ENCODE peak calls at places on chromosome 13, in eight cellular contexts. One of them, this sample, is unnamed.

GRCh38 chr13:51066091-51066831 is 44.8 kb downstream of the C13orf42 start:
- DNase-seq in foreskin keratinocyte: no peak
- DNase-seq in ecto neural progenitor cell: peak
- DNase-seq in brain microvascular endothelial cell: peak
- DNase-seq in AG04450: no peak
- DNase-seq in GM06990: no peak
- DNase-seq in astrocyte of the cerebellum: peak
- DNase-seq in cardiac fibroblast: no peak
- DNase-seq in this sample: peak

GRCh38 chr13:43206858-43207257 is 183.5 kb downstream of the DNAJC15 start:
- DNase-seq in foreskin keratinocyte: no peak
- DNase-seq in ecto neural progenitor cell: no peak
- DNase-seq in brain microvascular endothelial cell: no peak
- DNase-seq in AG04450: no peak
- DNase-seq in GM06990: no peak
- DNase-seq in astrocyte of the cerebellum: no peak
- DNase-seq in cardiac fibroblast: no peak
- DNase-seq in this sample: no peak

GRCh38 chr13:35293579-35293978 is 182.9 kb downstream of the MAB21L1 start:
- DNase-seq in foreskin keratinocyte: no peak
- DNase-seq in ecto neural progenitor cell: no peak
- DNase-seq in brain microvascular endothelial cell: no peak
- DNase-seq in AG04450: no peak
- DNase-seq in GM06990: no peak
- DNase-seq in astrocyte of the cerebellum: no peak
- DNase-seq in cardiac fibroblast: no peak
- DNase-seq in this sample: no peak

GRCh38 chr13:96075953-96076543 is 13.9 kb upstream of the HS6ST3 start:
- DNase-seq in foreskin keratinocyte: no peak
- DNase-seq in ecto neural progenitor cell: no peak
- DNase-seq in brain microvascular endothelial cell: peak
- DNase-seq in AG04450: no peak
- DNase-seq in GM06990: no peak
- DNase-seq in astrocyte of the cerebellum: no peak
- DNase-seq in cardiac fibroblast: peak
- DNase-seq in this sample: no peak

GRCh38 chr13:41652735-41653361 is 195.5 kb downstream of the RGCC start:
- DNase-seq in foreskin keratinocyte: no peak
- DNase-seq in ecto neural progenitor cell: no peak
- DNase-seq in brain microvascular endothelial cell: no peak
- DNase-seq in AG04450: peak
- DNase-seq in GM06990: peak
- DNase-seq in astrocyte of the cerebellum: peak
- DNase-seq in cardiac fibroblast: peak
- DNase-seq in this sample: peak

GRCh38 chr13:27920677-27921420 is 1.0 kb downstream of the PDX1 start:
- DNase-seq in foreskin keratinocyte: no peak
- DNase-seq in ecto neural progenitor cell: peak
- DNase-seq in brain microvascular endothelial cell: no peak
- DNase-seq in AG04450: no peak
- DNase-seq in GM06990: no peak
- DNase-seq in astrocyte of the cerebellum: no peak
- DNase-seq in cardiac fibroblast: peak
- DNase-seq in this sample: no peak

GRCh38 chr13:49627831-49628652 is at the start of gene ARL11:
- DNase-seq in foreskin keratinocyte: peak
- DNase-seq in ecto neural progenitor cell: peak
- DNase-seq in brain microvascular endothelial cell: no peak
- DNase-seq in AG04450: no peak
- DNase-seq in GM06990: peak
- DNase-seq in astrocyte of the cerebellum: no peak
- DNase-seq in cardiac fibroblast: no peak
- DNase-seq in this sample: no peak

GRCh38 chr13:46211116-46211515 is 612 bp upstream of the LRRC63 start:
- DNase-seq in foreskin keratinocyte: no peak
- DNase-seq in ecto neural progenitor cell: no peak
- DNase-seq in brain microvascular endothelial cell: no peak
- DNase-seq in AG04450: no peak
- DNase-seq in GM06990: no peak
- DNase-seq in astrocyte of the cerebellum: no peak
- DNase-seq in cardiac fibroblast: no peak
- DNase-seq in this sample: no peak

GRCh38 chr13:57123660-57124059 is 17.1 kb upstream of the PRR20A start:
- DNase-seq in foreskin keratinocyte: no peak
- DNase-seq in ecto neural progenitor cell: no peak
- DNase-seq in brain microvascular endothelial cell: no peak
- DNase-seq in AG04450: no peak
- DNase-seq in GM06990: no peak
- DNase-seq in astrocyte of the cerebellum: peak
- DNase-seq in cardiac fibroblast: peak
- DNase-seq in this sample: no peak

GRCh38 chr13:107864543-107865460 is 350.5 kb downstream of the LIG4 start:
- DNase-seq in foreskin keratinocyte: peak
- DNase-seq in ecto neural progenitor cell: peak
- DNase-seq in brain microvascular endothelial cell: peak
- DNase-seq in AG04450: peak
- DNase-seq in GM06990: no peak
- DNase-seq in astrocyte of the cerebellum: peak
- DNase-seq in cardiac fibroblast: peak
- DNase-seq in this sample: no peak

GRCh38 chr13:51260154-51260553 is 38.0 kb downstream of the FAM124A start:
- DNase-seq in foreskin keratinocyte: no peak
- DNase-seq in ecto neural progenitor cell: no peak
- DNase-seq in brain microvascular endothelial cell: no peak
- DNase-seq in AG04450: no peak
- DNase-seq in GM06990: no peak
- DNase-seq in astrocyte of the cerebellum: no peak
- DNase-seq in cardiac fibroblast: no peak
- DNase-seq in this sample: no peak

GRCh38 chr13:30840515-30840914 is 65.6 kb upstream of the MEDAG start:
- DNase-seq in foreskin keratinocyte: no peak
- DNase-seq in ecto neural progenitor cell: no peak
- DNase-seq in brain microvascular endothelial cell: no peak
- DNase-seq in AG04450: no peak
- DNase-seq in GM06990: no peak
- DNase-seq in astrocyte of the cerebellum: no peak
- DNase-seq in cardiac fibroblast: no peak
- DNase-seq in this sample: no peak

GRCh38 chr13:63377986-63378385 is 1962.3 kb upstream of the PCDH20 start:
- DNase-seq in foreskin keratinocyte: no peak
- DNase-seq in ecto neural progenitor cell: no peak
- DNase-seq in brain microvascular endothelial cell: no peak
- DNase-seq in AG04450: no peak
- DNase-seq in GM06990: no peak
- DNase-seq in astrocyte of the cerebellum: no peak
- DNase-seq in cardiac fibroblast: no peak
- DNase-seq in this sample: no peak

GRCh38 chr13:38002596-38002995 is 133.0 kb upstream of the TRPC4 start:
- DNase-seq in foreskin keratinocyte: no peak
- DNase-seq in ecto neural progenitor cell: no peak
- DNase-seq in brain microvascular endothelial cell: no peak
- DNase-seq in AG04450: no peak
- DNase-seq in GM06990: no peak
- DNase-seq in astrocyte of the cerebellum: no peak
- DNase-seq in cardiac fibroblast: no peak
- DNase-seq in this sample: no peak

GRCh38 chr13:112350300-112350699 is 25.9 kb upstream of the SPACA7 start:
- DNase-seq in foreskin keratinocyte: no peak
- DNase-seq in ecto neural progenitor cell: peak
- DNase-seq in brain microvascular endothelial cell: no peak
- DNase-seq in AG04450: no peak
- DNase-seq in GM06990: no peak
- DNase-seq in astrocyte of the cerebellum: no peak
- DNase-seq in cardiac fibroblast: no peak
- DNase-seq in this sample: no peak

GRCh38 chr13:79258489-79258888 is 147.6 kb downstream of the RBM26 start:
- DNase-seq in foreskin keratinocyte: no peak
- DNase-seq in ecto neural progenitor cell: no peak
- DNase-seq in brain microvascular endothelial cell: no peak
- DNase-seq in AG04450: no peak
- DNase-seq in GM06990: peak
- DNase-seq in astrocyte of the cerebellum: no peak
- DNase-seq in cardiac fibroblast: no peak
- DNase-seq in this sample: no peak

GRCh38 chr13:33678906-33679657 is 138.9 kb upstream of the RFC3 start:
- DNase-seq in foreskin keratinocyte: no peak
- DNase-seq in ecto neural progenitor cell: no peak
- DNase-seq in brain microvascular endothelial cell: peak
- DNase-seq in AG04450: no peak
- DNase-seq in GM06990: peak
- DNase-seq in astrocyte of the cerebellum: peak
- DNase-seq in cardiac fibroblast: peak
- DNase-seq in this sample: peak

GRCh38 chr13:105587786-105588185 is 947.7 kb downstream of the EFNB2 start:
- DNase-seq in foreskin keratinocyte: peak
- DNase-seq in ecto neural progenitor cell: no peak
- DNase-seq in brain microvascular endothelial cell: peak
- DNase-seq in AG04450: no peak
- DNase-seq in GM06990: no peak
- DNase-seq in astrocyte of the cerebellum: no peak
- DNase-seq in cardiac fibroblast: no peak
- DNase-seq in this sample: peak

GRCh38 chr13:50908371-50908770 is 1.2 kb upstream of the RNASEH2B start:
- DNase-seq in foreskin keratinocyte: no peak
- DNase-seq in ecto neural progenitor cell: no peak
- DNase-seq in brain microvascular endothelial cell: no peak
- DNase-seq in AG04450: no peak
- DNase-seq in GM06990: no peak
- DNase-seq in astrocyte of the cerebellum: no peak
- DNase-seq in cardiac fibroblast: no peak
- DNase-seq in this sample: no peak

GRCh38 chr13:34816543-34816942 is 125.5 kb upstream of the NBEA start:
- DNase-seq in foreskin keratinocyte: peak
- DNase-seq in ecto neural progenitor cell: no peak
- DNase-seq in brain microvascular endothelial cell: no peak
- DNase-seq in AG04450: no peak
- DNase-seq in GM06990: no peak
- DNase-seq in astrocyte of the cerebellum: peak
- DNase-seq in cardiac fibroblast: peak
- DNase-seq in this sample: no peak

GRCh38 chr13:73273737-73274136 is 214.9 kb downstream of the KLF5 start:
- DNase-seq in foreskin keratinocyte: peak
- DNase-seq in ecto neural progenitor cell: no peak
- DNase-seq in brain microvascular endothelial cell: peak
- DNase-seq in AG04450: peak
- DNase-seq in GM06990: no peak
- DNase-seq in astrocyte of the cerebellum: peak
- DNase-seq in cardiac fibroblast: peak
- DNase-seq in this sample: peak

GRCh38 chr13:99660101-99660500 is 158.8 kb downstream of the TM9SF2 start:
- DNase-seq in foreskin keratinocyte: no peak
- DNase-seq in ecto neural progenitor cell: peak
- DNase-seq in brain microvascular endothelial cell: no peak
- DNase-seq in AG04450: no peak
- DNase-seq in GM06990: no peak
- DNase-seq in astrocyte of the cerebellum: no peak
- DNase-seq in cardiac fibroblast: no peak
- DNase-seq in this sample: no peak

GRCh38 chr13:44719857-44720671 is 143.9 kb upstream of the TSC22D1 start:
- DNase-seq in foreskin keratinocyte: peak
- DNase-seq in ecto neural progenitor cell: no peak
- DNase-seq in brain microvascular endothelial cell: peak
- DNase-seq in AG04450: peak
- DNase-seq in GM06990: no peak
- DNase-seq in astrocyte of the cerebellum: peak
- DNase-seq in cardiac fibroblast: peak
- DNase-seq in this sample: peak

GRCh38 chr13:93687261-93687660 is 460.7 kb downstream of the GPC6 start:
- DNase-seq in foreskin keratinocyte: no peak
- DNase-seq in ecto neural progenitor cell: no peak
- DNase-seq in brain microvascular endothelial cell: no peak
- DNase-seq in AG04450: no peak
- DNase-seq in GM06990: no peak
- DNase-seq in astrocyte of the cerebellum: no peak
- DNase-seq in cardiac fibroblast: no peak
- DNase-seq in this sample: no peak

GRCh38 chr13:113364371-113364932 is 522 bp upstream of the GRTP1 start:
- DNase-seq in foreskin keratinocyte: no peak
- DNase-seq in ecto neural progenitor cell: no peak
- DNase-seq in brain microvascular endothelial cell: no peak
- DNase-seq in AG04450: no peak
- DNase-seq in GM06990: no peak
- DNase-seq in astrocyte of the cerebellum: no peak
- DNase-seq in cardiac fibroblast: no peak
- DNase-seq in this sample: no peak

GRCh38 chr13:60811581-60811980 is 414.6 kb downstream of the TDRD3 start:
- DNase-seq in foreskin keratinocyte: peak
- DNase-seq in ecto neural progenitor cell: no peak
- DNase-seq in brain microvascular endothelial cell: no peak
- DNase-seq in AG04450: no peak
- DNase-seq in GM06990: no peak
- DNase-seq in astrocyte of the cerebellum: no peak
- DNase-seq in cardiac fibroblast: no peak
- DNase-seq in this sample: no peak

GRCh38 chr13:111325146-111325890 is 4.9 kb downstream of the TEX29 start:
- DNase-seq in foreskin keratinocyte: no peak
- DNase-seq in ecto neural progenitor cell: no peak
- DNase-seq in brain microvascular endothelial cell: no peak
- DNase-seq in AG04450: no peak
- DNase-seq in GM06990: no peak
- DNase-seq in astrocyte of the cerebellum: no peak
- DNase-seq in cardiac fibroblast: no peak
- DNase-seq in this sample: no peak

GRCh38 chr13:113099142-113099541 is 6.4 kb upstream of the F7 start:
- DNase-seq in foreskin keratinocyte: no peak
- DNase-seq in ecto neural progenitor cell: no peak
- DNase-seq in brain microvascular endothelial cell: no peak
- DNase-seq in AG04450: no peak
- DNase-seq in GM06990: no peak
- DNase-seq in astrocyte of the cerebellum: no peak
- DNase-seq in cardiac fibroblast: no peak
- DNase-seq in this sample: no peak

GRCh38 chr13:23996456-23996855 is 99.2 kb upstream of the C1QTNF9B start:
- DNase-seq in foreskin keratinocyte: no peak
- DNase-seq in ecto neural progenitor cell: no peak
- DNase-seq in brain microvascular endothelial cell: no peak
- DNase-seq in AG04450: no peak
- DNase-seq in GM06990: no peak
- DNase-seq in astrocyte of the cerebellum: no peak
- DNase-seq in cardiac fibroblast: no peak
- DNase-seq in this sample: no peak

GRCh38 chr13:77345150-77345780 is 18.4 kb upstream of the MYCBP2 start:
- DNase-seq in foreskin keratinocyte: peak
- DNase-seq in ecto neural progenitor cell: no peak
- DNase-seq in brain microvascular endothelial cell: no peak
- DNase-seq in AG04450: no peak
- DNase-seq in GM06990: peak
- DNase-seq in astrocyte of the cerebellum: no peak
- DNase-seq in cardiac fibroblast: no peak
- DNase-seq in this sample: no peak

GRCh38 chr13:102651392-102651791 is 43.5 kb downstream of the METTL21C start:
- DNase-seq in foreskin keratinocyte: peak
- DNase-seq in ecto neural progenitor cell: no peak
- DNase-seq in brain microvascular endothelial cell: no peak
- DNase-seq in AG04450: no peak
- DNase-seq in GM06990: no peak
- DNase-seq in astrocyte of the cerebellum: peak
- DNase-seq in cardiac fibroblast: peak
- DNase-seq in this sample: peak

GRCh38 chr13:83753912-83754624 is 128.2 kb downstream of the SLITRK1 start:
- DNase-seq in foreskin keratinocyte: peak
- DNase-seq in ecto neural progenitor cell: no peak
- DNase-seq in brain microvascular endothelial cell: peak
- DNase-seq in AG04450: no peak
- DNase-seq in GM06990: no peak
- DNase-seq in astrocyte of the cerebellum: no peak
- DNase-seq in cardiac fibroblast: no peak
- DNase-seq in this sample: peak

GRCh38 chr13:52739468-52740071 is at the start of gene CNMD:
- DNase-seq in foreskin keratinocyte: no peak
- DNase-seq in ecto neural progenitor cell: peak
- DNase-seq in brain microvascular endothelial cell: no peak
- DNase-seq in AG04450: no peak
- DNase-seq in GM06990: no peak
- DNase-seq in astrocyte of the cerebellum: no peak
- DNase-seq in cardiac fibroblast: no peak
- DNase-seq in this sample: no peak

GRCh38 chr13:79427265-79427664 is 21.2 kb upstream of the RBM26 start:
- DNase-seq in foreskin keratinocyte: no peak
- DNase-seq in ecto neural progenitor cell: no peak
- DNase-seq in brain microvascular endothelial cell: no peak
- DNase-seq in AG04450: no peak
- DNase-seq in GM06990: no peak
- DNase-seq in astrocyte of the cerebellum: no peak
- DNase-seq in cardiac fibroblast: no peak
- DNase-seq in this sample: no peak